ENCODE peak calls at places on chromosome 19, in four cellular contexts. T, K, P and F are unnamed samples.
A peak's percentile ranks its signal among the peaks of the same experiment; 100 is the strongest.

GRCh38 chr19:34128558-34129250 is 43.6 kb upstream of the LSM14A start:
- DNase-seq in T (no peak), K (no peak), P (no peak), F (no peak)

GRCh38 chr19:39941615-39942507 is 7.4 kb upstream of the FCGBP start:
- DNase-seq in T (peak; percentile 25), K (peak; percentile 13), P (no peak), F (no peak)

GRCh38 chr19:49119411-49120324 is at the start of gene PPFIA3:
- DNase-seq in T (no peak), K (no peak), P (peak; percentile 65), F (peak; percentile 75)

GRCh38 chr19:58277197-58277596 is 1.6 kb upstream of the ZNF8 start:
- DNase-seq in T (no peak), K (no peak), P (no peak), F (no peak)

GRCh38 chr19:1154731-1155351 is 19.2 kb downstream of the SBNO2 start:
- DNase-seq in T (no peak), K (no peak), P (no peak), F (peak; percentile 94)

GRCh38 chr19:19095691-19096090 is 31.9 kb downstream of the SLC25A42 start:
- DNase-seq in T (no peak), K (no peak), P (no peak), F (no peak)

GRCh38 chr19:48551437-48552302 is at the start of gene SULT2B1:
- DNase-seq in T (no peak), K (no peak), P (no peak), F (no peak)

GRCh38 chr19:52585101-52585500 is 15.0 kb downstream of the ZNF701 start:
- DNase-seq in T (no peak), K (no peak), P (no peak), F (no peak)

GRCh38 chr19:55777528-55777927 is 8.6 kb downstream of the RFPL4AL1 start:
- DNase-seq in T (no peak), K (no peak), P (no peak), F (no peak)

GRCh38 chr19:17526922-17527321 is 15.5 kb downstream of the PGLS start:
- DNase-seq in T (no peak), K (no peak), P (no peak), F (no peak)

GRCh38 chr19:48738557-48739399 is 1.6 kb downstream of the RASIP1 start:
- DNase-seq in T (peak; percentile 94), K (peak; percentile 91), P (peak; percentile 96), F (peak; percentile 98)

GRCh38 chr19:21463449-21464105 is 41.8 kb upstream of the ZNF429 start:
- DNase-seq in T (peak; percentile 6), K (no peak), P (peak; percentile 63), F (no peak)